ENCODE peak calls at places on chromosome 17, in seven cellular contexts. H is SK-N-SH, I is HCT116, U is HepG2, F is GM12878, G is H1, B is K562. C is an unnamed sample.

GRCh38 chr17:30021708-30022317 is 80.4 kb downstream of the EFCAB5 start:
- DNase-seq in H (peak; percentile 60), U (peak; percentile 34), B (peak; percentile 41), I (peak; percentile 37), F (no peak), G (no peak), C (peak; percentile 49)

GRCh38 chr17:64580384-64581307 is 73.9 kb downstream of the CEP95 start:
- DNase-seq in G (no peak), U (no peak), I (no peak), B (no peak), H (no peak), F (no peak), C (no peak)

GRCh38 chr17:77208217-77208808 is 67.5 kb downstream of the SEC14L1 start:
- DNase-seq in B (no peak), U (peak; percentile 87), I (no peak), G (no peak), H (no peak), F (no peak), C (peak; percentile 69)

GRCh38 chr17:32007463-32008298 is 498 bp downstream of the LRRC37B start:
- DNase-seq in B (peak; percentile 58), F (no peak), H (peak; percentile 73), I (no peak), U (no peak), G (peak; percentile 19), C (peak; percentile 30)

GRCh38 chr17:57968456-57968855 is 13.2 kb upstream of the CUEDC1 start:
- DNase-seq in U (no peak), B (no peak), F (no peak), I (no peak), H (no peak), G (no peak), C (no peak)

GRCh38 chr17:77325826-77326581 is 185.2 kb downstream of the SEC14L1 start:
- DNase-seq in G (no peak), B (no peak), F (no peak), U (no peak), I (no peak), H (no peak), C (no peak)

GRCh38 chr17:18301081-18301480 is 13.7 kb downstream of the TOP3A start:
- DNase-seq in G (no peak), I (no peak), U (no peak), B (no peak), F (no peak), H (no peak), C (no peak)

GRCh38 chr17:57455063-57455914 is 199.0 kb downstream of the MSI2 start:
- DNase-seq in B (no peak), I (no peak), G (no peak), F (peak; percentile 94), U (no peak), H (no peak), C (no peak)

GRCh38 chr17:3845361-3845753 is 689 bp downstream of the NCBP3 start:
- DNase-seq in F (no peak), H (no peak), I (no peak), U (no peak), B (no peak), G (no peak), C (peak; percentile 46)

GRCh38 chr17:29958947-29959657 is 17.7 kb downstream of the EFCAB5 start:
- DNase-seq in B (no peak), F (no peak), H (no peak), G (no peak), I (no peak), U (no peak), C (peak; percentile 69)

GRCh38 chr17:35046245-35046644 is 17.3 kb downstream of the RFFL start:
- DNase-seq in B (no peak), I (no peak), F (no peak), G (no peak), H (no peak), U (no peak), C (no peak)

GRCh38 chr17:73357318-73357717 is 45.5 kb upstream of the CDC42EP4 start:
- DNase-seq in U (no peak), G (no peak), B (no peak), F (no peak), I (no peak), H (peak; percentile 97), C (no peak)

GRCh38 chr17:39213852-39214251 is 11.9 kb downstream of the STAC2 start:
- DNase-seq in F (no peak), U (no peak), G (no peak), H (no peak), B (no peak), I (peak; percentile 86), C (no peak)

GRCh38 chr17:39306028-39306427 is 80.3 kb upstream of the STAC2 start:
- DNase-seq in I (no peak), U (no peak), F (no peak), G (no peak), B (no peak), H (no peak), C (no peak)

GRCh38 chr17:1153795-1154546 is 25.8 kb downstream of the ABR start:
- DNase-seq in I (no peak), G (no peak), B (no peak), F (no peak), H (peak; percentile 93), U (peak; percentile 16), C (peak; percentile 53)

GRCh38 chr17:40491486-40491885 is 9.9 kb downstream of the TNS4 start:
- DNase-seq in B (peak; percentile 57), I (no peak), U (no peak), F (no peak), G (no peak), H (no peak), C (no peak)

GRCh38 chr17:80477647-80478478 is 1.5 kb upstream of the NPTX1 start:
- DNase-seq in U (no peak), B (peak; percentile 55), G (no peak), I (no peak), H (peak; percentile 95), F (no peak), C (no peak)

GRCh38 chr17:1810450-1811103 is 19.1 kb downstream of the SMYD4 start:
- DNase-seq in U (peak; percentile 87), B (no peak), F (no peak), H (no peak), G (no peak), I (no peak), C (no peak)

GRCh38 chr17:80265205-80266068 is 4.8 kb downstream of the RNF213 start:
- DNase-seq in I (no peak), B (no peak), F (peak; percentile 84), U (no peak), G (no peak), H (no peak), C (no peak)

GRCh38 chr17:58530655-58531054 is 16.2 kb upstream of the MTMR4 start:
- DNase-seq in U (no peak), F (no peak), B (no peak), I (no peak), H (no peak), G (no peak), C (no peak)

GRCh38 chr17:66834919-66835454 is at the start of gene CACNG5:
- DNase-seq in U (no peak), F (no peak), I (no peak), H (peak; percentile 100), G (no peak), B (peak; percentile 93), C (no peak)

GRCh38 chr17:45342871-45343526 is 26.2 kb upstream of the MAP3K14 start:
- DNase-seq in F (no peak), I (no peak), H (no peak), U (no peak), G (no peak), B (no peak), C (no peak)

GRCh38 chr17:45339646-45340605 is 23.1 kb upstream of the MAP3K14 start:
- DNase-seq in G (no peak), F (no peak), I (no peak), U (no peak), B (no peak), H (no peak), C (no peak)

GRCh38 chr17:45342306-45342705 is 25.5 kb upstream of the MAP3K14 start:
- DNase-seq in U (no peak), I (no peak), F (no peak), B (no peak), G (no peak), H (no peak), C (no peak)

GRCh38 chr17:45338996-45339535 is 22.2 kb upstream of the MAP3K14 start:
- DNase-seq in G (no peak), F (no peak), I (no peak), U (no peak), B (no peak), H (no peak), C (no peak)

DNA sequence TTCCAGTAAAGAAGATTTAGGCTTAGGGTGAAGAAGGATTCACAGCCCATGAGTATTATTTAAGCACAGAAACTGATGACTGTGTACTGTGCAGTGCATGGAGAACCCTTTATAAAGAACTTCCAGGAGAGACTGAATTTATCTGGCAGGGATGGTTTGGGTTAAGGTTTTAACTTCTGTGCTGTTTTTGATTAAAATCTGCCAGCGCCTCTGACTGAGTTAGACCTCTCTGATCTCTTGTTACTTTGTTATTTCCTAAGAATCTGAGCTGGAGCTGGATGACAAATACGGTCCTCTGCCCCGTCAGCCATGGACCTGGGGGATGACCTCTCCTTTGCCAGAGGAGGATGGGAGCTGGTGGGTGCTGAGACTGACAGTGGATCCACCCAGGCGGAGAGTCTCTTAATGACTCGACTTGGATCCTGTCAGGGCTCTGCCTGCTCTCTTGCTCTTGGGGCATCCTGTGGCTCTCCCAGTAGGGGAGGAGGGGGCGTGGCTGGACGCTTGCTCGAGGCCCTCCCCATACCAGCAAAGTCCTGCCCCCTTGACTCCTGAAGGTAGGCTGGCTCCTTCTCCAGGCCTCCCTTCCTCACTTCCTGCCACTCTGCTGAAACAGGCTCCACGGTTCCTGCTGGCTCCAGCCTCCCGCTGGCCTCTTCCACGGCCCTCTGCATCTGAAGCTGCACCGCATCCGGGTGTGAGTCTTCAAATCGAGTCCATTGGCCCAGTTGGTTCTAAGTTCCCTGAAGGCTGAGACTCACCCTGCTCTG is 24.8 kb upstream of the MAP3K14 start:
- DNase-seq in U (peak; percentile 41), F (no peak), B (peak; percentile 81), G (no peak), I (peak; percentile 66), H (peak; percentile 62), C (peak; percentile 85)
- TF ChIP-seq JUND in U (no peak), F (no peak), B (no peak), G (no peak), I (no peak), H (no peak), C (no peak)

GRCh38 chr17:78356163-78356713 is 3.6 kb downstream of the SOCS3 start:
- DNase-seq in H (no peak), B (no peak), I (no peak), F (peak; percentile 97), G (peak; percentile 73), U (no peak), C (peak; percentile 66)
- TF ChIP-seq JUND in H (no peak), B (peak; percentile 34), I (no peak), F (peak; percentile 73), G (peak; percentile 31), U (no peak), C (no peak)

GRCh38 chr17:68133370-68134045 is 98.0 kb downstream of the KPNA2 start:
- DNase-seq in G (no peak), B (no peak), I (no peak), F (no peak), U (no peak), H (no peak), C (no peak)
- TF ChIP-seq JUND in G (no peak), B (no peak), I (no peak), F (no peak), U (no peak), H (no peak), C (no peak)

DNA sequence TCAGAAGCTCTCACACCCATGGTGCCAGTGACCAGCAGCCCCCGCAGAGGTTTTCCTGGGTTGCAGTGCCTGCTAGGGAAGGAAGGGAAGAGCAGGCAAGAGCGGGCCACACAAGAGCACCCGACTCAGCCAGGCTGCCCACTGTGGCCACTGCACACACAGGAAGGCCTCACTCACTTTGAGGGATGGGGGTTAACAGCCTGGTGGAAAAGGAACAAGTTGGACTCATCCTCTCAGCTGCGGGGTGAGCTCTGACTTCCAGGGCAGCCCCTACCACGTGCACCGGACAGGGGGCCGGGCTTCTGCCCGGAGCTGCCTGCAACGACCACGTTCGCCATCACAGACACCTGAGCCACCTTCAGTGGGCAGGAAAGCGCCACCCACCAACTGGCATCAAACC is 8.1 kb downstream of the P4HB start:
- DNase-seq in G (no peak), H (no peak), B (no peak), U (no peak), F (no peak), I (no peak), C (no peak)
- TF ChIP-seq JUND in G (no peak), H (no peak), B (no peak), U (no peak), F (no peak), I (no peak), C (no peak)

C was measured in T47D.